ENCODE peak calls at places on chromosomes 16 and 17, in four cellular contexts. U is GM12891, M is K562, Q is GM12878. E is an unnamed sample.
A peak's percentile ranks its signal among the peaks of the same experiment; 100 is the strongest.

GRCh38 chr16:88588148-88588547 is 17.9 kb downstream of the ZC3H18 start:
- DNase-seq in U (no peak), M (no peak), Q (no peak), E (no peak)

GRCh38 chr17:30222741-30223175 is 12.7 kb downstream of the SLC6A4 start:
- DNase-seq in U (no peak), M (no peak), Q (no peak), E (no peak)

GRCh38 chr17:36888236-36888957 is 48.9 kb upstream of the LHX1 start:
- DNase-seq in U (no peak), M (no peak), Q (no peak), E (no peak)

GRCh38 chr17:50949128-50950001 is 83.2 kb upstream of the TOB1 start:
- DNase-seq in U (no peak), M (no peak), Q (no peak), E (no peak)

GRCh38 chr17:67095803-67096202 is 51.4 kb downstream of the CACNG1 start:
- DNase-seq in U (no peak), M (no peak), Q (no peak), E (no peak)

GRCh38 chr16:89472711-89473075 is 17.7 kb downstream of the ANKRD11 start:
- DNase-seq in U (no peak), M (no peak), Q (no peak), E (no peak)

GRCh38 chr17:58232707-58233156 is 5.7 kb upstream of the LPO start:
- DNase-seq in U (no peak), M (peak; percentile 76), Q (peak; percentile 87), E (peak; percentile 94)

GRCh38 chr16:47528431-47528830 is 67.3 kb downstream of the PHKB start:
- DNase-seq in U (no peak), M (no peak), Q (no peak), E (no peak)

GRCh38 chr16:53219795-53220194 is 165.0 kb downstream of the CHD9 start:
- DNase-seq in U (no peak), M (no peak), Q (no peak), E (no peak)

GRCh38 chr17:60827920-60828319 is 150.3 kb downstream of the BCAS3 start:
- DNase-seq in U (no peak), M (no peak), Q (no peak), E (no peak)

GRCh38 chr17:51052235-51052634 is 68.4 kb downstream of the SPAG9 start:
- DNase-seq in U (no peak), M (no peak), Q (no peak), E (no peak)

GRCh38 chr16:5455110-5455509 is 357.5 kb upstream of the EEF2KMT start:
- DNase-seq in U (no peak), M (no peak), Q (no peak), E (no peak)

GRCh38 chr16:74661064-74661463 is 5.6 kb downstream of the RFWD3 start:
- DNase-seq in U (no peak), M (no peak), Q (no peak), E (no peak)

GRCh38 chr17:73323622-73324455 is 12.0 kb upstream of the CDC42EP4 start:
- DNase-seq in U (no peak), M (no peak), Q (no peak), E (no peak)

GRCh38 chr17:76569607-76570279 is 15.9 kb downstream of the ST6GALNAC2 start:
- DNase-seq in U (no peak), M (no peak), Q (no peak), E (no peak)

GRCh38 chr16:80253741-80254140 is 287.1 kb upstream of the DYNLRB2 start:
- DNase-seq in U (no peak), M (no peak), Q (no peak), E (no peak)
- TF ChIP-seq SPI1 in U (no peak), M (no peak), Q (no peak), E (no peak)

GRCh38 chr17:68734202-68734825 is 133.1 kb upstream of the FAM20A start:
- DNase-seq in U (no peak), M (no peak), Q (no peak), E (no peak)

GRCh38 chr17:68740555-68741447 is 139.6 kb upstream of the FAM20A start:
- DNase-seq in U (no peak), M (no peak), Q (no peak), E (no peak)

GRCh38 chr17:68733241-68734176 is 132.3 kb upstream of the FAM20A start:
- DNase-seq in U (no peak), M (peak; percentile 16), Q (no peak), E (no peak)

GRCh38 chr17:68734911-68735310 is 133.7 kb upstream of the FAM20A start:
- DNase-seq in U (no peak), M (no peak), Q (no peak), E (no peak)

GRCh38 chr17:68738044-68738443 is 136.9 kb upstream of the FAM20A start:
- DNase-seq in U (no peak), M (no peak), Q (no peak), E (no peak)
- TF ChIP-seq SPI1 in U (no peak), M (no peak), Q (no peak), E (no peak)

DNA sequence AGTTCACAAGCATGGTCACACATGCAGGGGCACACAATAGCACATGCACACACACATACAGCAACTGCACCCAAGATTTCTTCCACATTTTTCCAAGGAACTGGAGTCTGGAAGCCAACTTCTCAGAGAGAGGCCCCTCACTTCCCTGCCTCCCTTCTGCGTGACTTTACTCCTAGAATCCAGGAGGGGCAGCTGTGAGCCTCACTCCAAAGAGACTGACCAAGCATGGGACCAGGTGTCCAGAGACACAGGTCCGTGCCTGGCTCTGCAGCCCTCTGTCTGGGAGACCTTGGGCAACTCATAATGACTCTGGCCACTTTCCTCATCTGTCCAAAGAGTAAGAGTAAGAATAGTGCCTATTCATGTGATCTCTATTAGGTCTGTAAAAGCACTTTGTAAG is 104.7 kb upstream of the TMEM132E start:
- DNase-seq in U (no peak), M (peak; percentile 4), Q (no peak), E (no peak)
- TF ChIP-seq SPI1 in U (no peak), M (no peak), Q (no peak), E (no peak)

DNA sequence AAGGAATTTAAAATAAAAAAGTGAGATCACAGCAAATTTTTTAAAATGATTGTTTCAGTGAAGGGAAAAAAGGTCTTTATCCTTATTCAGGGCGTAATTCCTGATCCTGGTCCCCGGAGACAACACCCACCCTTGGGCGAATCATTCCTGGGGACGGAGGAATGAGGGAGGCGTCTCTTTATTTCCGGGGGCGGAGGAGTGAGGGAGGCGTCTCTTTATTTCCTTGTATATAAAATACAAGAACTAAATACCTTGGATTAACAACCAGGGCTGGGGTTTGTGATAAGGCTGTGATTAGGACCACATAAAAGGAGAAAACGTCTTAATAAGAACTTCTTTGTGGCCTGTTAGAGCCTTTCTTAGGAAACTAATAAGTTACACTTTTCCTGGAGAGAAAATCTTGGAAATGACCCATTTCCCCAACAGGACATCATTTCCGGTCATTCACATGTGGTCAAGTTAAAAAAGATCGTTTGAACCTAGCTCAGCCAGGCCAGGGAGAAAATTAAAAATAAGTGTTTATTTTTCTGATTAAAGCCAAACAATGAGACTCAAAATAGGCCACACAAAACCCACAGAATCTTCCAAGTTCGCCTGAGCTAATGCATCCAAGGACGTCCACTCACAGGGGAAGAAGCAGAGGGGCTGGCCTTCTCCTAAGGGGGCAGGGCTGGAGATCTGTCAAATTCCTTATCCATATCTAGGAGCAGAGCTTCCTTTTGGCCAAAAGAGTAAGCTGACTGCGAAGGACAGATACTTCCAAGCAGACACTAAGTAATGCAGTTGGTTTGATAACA is 98.1 kb downstream of the MRM3 start:
- DNase-seq in U (no peak), M (no peak), Q (no peak), E (no peak)
- TF ChIP-seq SPI1 in U (no peak), M (no peak), Q (no peak), E (no peak)

GRCh38 chr17:39969375-39969774 is 6.6 kb downstream of the GSDMA start:
- DNase-seq in U (no peak), M (no peak), Q (no peak), E (no peak)
- TF ChIP-seq SPI1 in U (no peak), M (no peak), Q (no peak), E (no peak)

DNA sequence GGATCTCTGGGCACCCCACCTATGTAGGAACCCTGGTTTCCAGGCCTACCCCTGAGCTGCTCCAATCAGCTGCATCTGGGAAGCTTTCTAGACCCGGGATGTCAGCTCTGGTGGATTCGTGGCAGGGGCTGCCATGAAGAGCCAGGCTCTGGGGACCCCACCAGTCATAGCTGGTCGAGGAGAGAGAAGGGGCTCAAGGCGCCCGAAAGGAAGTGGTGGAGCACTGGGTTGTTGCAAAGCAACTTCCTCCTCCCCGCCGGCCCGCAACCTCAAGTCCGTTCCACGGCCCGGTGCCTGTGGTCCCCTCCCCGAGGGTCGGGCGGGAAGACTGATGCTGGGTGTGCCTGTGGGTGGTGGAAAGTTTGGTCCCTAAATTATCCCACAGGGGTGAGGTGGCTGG is 10.2 kb downstream of the TBKBP1 start:
- DNase-seq in U (no peak), M (no peak), Q (no peak), E (no peak)
- TF ChIP-seq SPI1 in U (no peak), M (no peak), Q (no peak), E (peak; percentile 66)

E was measured in HL-60.